ENCODE peak calls at places on chromosomes 1 and 21, in ten cellular contexts. A, D, I, F, U, L, J, Y, M and H are unnamed samples.
A peak's percentile ranks its signal among the peaks of the same experiment; 100 is the strongest.

GRCh38 chr1:84726593-84727275 is 36.5 kb upstream of the SSX2IP start:
- DNase-seq in A (no peak), D (no peak), I (no peak), F (no peak), U (no peak), L (no peak), J (no peak), Y (no peak), M (no peak), H (no peak)

GRCh38 chr1:232421143-232421796 is 208.7 kb downstream of the SIPA1L2 start:
- DNase-seq in A (no peak), D (no peak), I (no peak), F (peak; percentile 49), U (no peak), L (no peak), J (no peak), Y (no peak), M (no peak), H (no peak)

GRCh38 chr1:22131875-22132486 is 10.9 kb downstream of the WNT4 start:
- DNase-seq in A (peak; percentile 45), D (peak; percentile 78), I (no peak), F (peak; percentile 56), U (peak; percentile 77), L (peak; percentile 25), J (peak; percentile 73), Y (no peak), M (no peak), H (no peak)

GRCh38 chr1:232969791-232970190 is 19.4 kb downstream of the NTPCR start:
- DNase-seq in A (no peak), D (no peak), I (no peak), F (no peak), U (no peak), L (no peak), J (no peak), Y (no peak), M (no peak), H (no peak)

GRCh38 chr1:55078470-55078869 is 39.1 kb downstream of the PCSK9 start:
- DNase-seq in A (no peak), D (no peak), I (peak; percentile 57), F (peak; percentile 53), U (no peak), L (no peak), J (no peak), Y (no peak), M (no peak), H (no peak)

GRCh38 chr1:219350621-219351020 is 176.9 kb downstream of the LYPLAL1 start:
- DNase-seq in A (no peak), D (no peak), I (no peak), F (no peak), U (no peak), L (no peak), J (no peak), Y (no peak), M (no peak), H (no peak)

GRCh38 chr1:185314416-185314815 is 2.6 kb downstream of the IVNS1ABP start:
- DNase-seq in A (no peak), D (no peak), I (no peak), F (no peak), U (peak; percentile 15), L (no peak), J (no peak), Y (no peak), M (no peak), H (no peak)

GRCh38 chr1:85259866-85260345 is 444 bp upstream of the C1orf52 start:
- DNase-seq in A (no peak), D (no peak), I (peak; percentile 11), F (no peak), U (no peak), L (no peak), J (no peak), Y (peak; percentile 29), M (no peak), H (no peak)

GRCh38 chr1:16067127-16067768 is 6.2 kb downstream of the FAM131C start:
- DNase-seq in A (no peak), D (no peak), I (peak; percentile 63), F (peak; percentile 16), U (peak; percentile 70), L (no peak), J (no peak), Y (no peak), M (peak; percentile 88), H (no peak)

GRCh38 chr1:179151908-179152682 is 70.2 kb downstream of the TOR3A start:
- DNase-seq in A (no peak), D (peak; percentile 14), I (no peak), F (no peak), U (no peak), L (no peak), J (no peak), Y (no peak), M (no peak), H (no peak)

GRCh38 chr1:24694380-24694843 is 50.8 kb upstream of the CLIC4 start:
- DNase-seq in A (no peak), D (no peak), I (no peak), F (peak; percentile 94), U (no peak), L (no peak), J (no peak), Y (no peak), M (no peak), H (no peak)

GRCh38 chr21:30740462-30740861 is 6.6 kb downstream of the KRTAP21-2 start:
- DNase-seq in A (no peak), D (no peak), I (no peak), F (no peak), U (no peak), L (no peak), J (no peak), Y (no peak), M (no peak), H (no peak)

GRCh38 chr1:60279798-60280197 is 206.2 kb upstream of the C1orf87 start:
- DNase-seq in A (no peak), D (no peak), I (no peak), F (no peak), U (no peak), L (no peak), J (no peak), Y (no peak), M (no peak), H (no peak)